ENCODE peak calls at places on chromosomes 4 and X, in four cellular contexts. V is activated naive CD4-positive, alpha-beta T cell treated with anti-CD3 and anti-CD28 coated beads, Interleukin-2, amount 50 U/mL, for 72 hours; L is stimulated activated CD8-positive, alpha-beta memory T cell treated with anti-CD3 and anti-CD28 coated beads, Interleukin-2, amount 100 ng/mL, for 1 hour; M is stimulated activated naive CD4-positive, alpha-beta T cell. Q is an unnamed sample.

GRCh38 chrX:43065978-43066377 is 288.0 kb upstream of the PPP1R2C start:
- DNase-seq in V (no peak), L (no peak), M (no peak), Q (no peak)

GRCh38 chrX:12115377-12115776 is 22.9 kb upstream of the FRMPD4 start:
- DNase-seq in V (no peak), L (no peak), M (no peak), Q (no peak)

GRCh38 chr4:53489279-53489889 is 101.9 kb downstream of the LNX1 start:
- DNase-seq in V (no peak), L (no peak), M (no peak), Q (no peak)

GRCh38 chr4:186227221-186227620 is at the start of gene KLKB1:
- DNase-seq in V (no peak), L (no peak), M (no peak), Q (no peak)

GRCh38 chr4:94931626-94932025 is 173.9 kb downstream of the BMPR1B start:
- DNase-seq in V (no peak), L (no peak), M (no peak), Q (no peak)

GRCh38 chr4:126004936-126005335 is 690.2 kb downstream of the FAT4 start:
- DNase-seq in V (no peak), L (no peak), M (no peak), Q (no peak)

GRCh38 chr4:45358573-45359506 is 632.5 kb upstream of the GNPDA2 start:
- DNase-seq in V (no peak), L (no peak), M (no peak), Q (no peak)

GRCh38 chr4:48403779-48404178 is 62.5 kb downstream of the SLAIN2 start:
- DNase-seq in V (no peak), L (no peak), M (no peak), Q (no peak)

GRCh38 chrX:15334561-15334960 is 762 bp downstream of the PIGA start:
- DNase-seq in V (no peak), L (no peak), M (peak), Q (no peak)

GRCh38 chr4:41560112-41560511 is 22.2 kb downstream of the LIMCH1 start:
- DNase-seq in V (no peak), L (no peak), M (no peak), Q (no peak)

GRCh38 chr4:54440394-54441223 is 211.5 kb downstream of the PDGFRA start:
- DNase-seq in V (peak), L (no peak), M (no peak), Q (no peak)

GRCh38 chrX:150841466-150842197 is 56.8 kb downstream of the CD99L2 start:
- DNase-seq in V (no peak), L (no peak), M (no peak), Q (no peak)

GRCh38 chrX:44580466-44580865 is 37.8 kb upstream of the FUNDC1 start:
- DNase-seq in V (no peak), L (no peak), M (no peak), Q (no peak)

GRCh38 chrX:13339607-13340006 is 19.8 kb upstream of the ATXN3L start:
- DNase-seq in V (no peak), L (no peak), M (no peak), Q (no peak)

GRCh38 chrX:25860322-25860721 is 277.8 kb upstream of the MAGEB18 start:
- DNase-seq in V (no peak), L (no peak), M (no peak), Q (no peak)

GRCh38 chrX:11261260-11261659 is 32.0 kb upstream of the AMELX start:
- DNase-seq in V (no peak), L (no peak), M (no peak), Q (no peak)

GRCh38 chr4:143017210-143017609 is 167.5 kb upstream of the USP38 start:
- DNase-seq in V (no peak), L (no peak), M (no peak), Q (no peak)

GRCh38 chr4:76540496-76540895 is 105.5 kb downstream of the SHROOM3 start:
- DNase-seq in V (no peak), L (no peak), M (no peak), Q (no peak)